ENCODE peak calls at places on chromosomes 6 and 20, in five cellular contexts. One of them, this sample, is unnamed.
A peak's percentile ranks its signal among the peaks of the same experiment; 100 is the strongest.

GRCh38 chr20:14441201-14441600 is 103.8 kb upstream of the FLRT3 start:
- DNase-seq in central memory CD4-positive, alpha-beta T cell: no peak
- DNase-seq in amniotic stem cell: no peak
- DNase-seq in NCI-H345: no peak
- DNase-seq in stimulated activated CD4-positive, alpha-beta T cell treated with anti-CD3 and anti-CD28 coated beads, Interleukin-4, amount 100 ng/mL, for 24 hours: no peak
- DNase-seq in this sample: no peak

GRCh38 chr6:134041093-134041492 is 11.3 kb downstream of the SLC2A12 start:
- DNase-seq in central memory CD4-positive, alpha-beta T cell: no peak
- DNase-seq in amniotic stem cell: peak; percentile 49
- DNase-seq in NCI-H345: peak; percentile 70
- DNase-seq in stimulated activated CD4-positive, alpha-beta T cell treated with anti-CD3 and anti-CD28 coated beads, Interleukin-4, amount 100 ng/mL, for 24 hours: no peak
- DNase-seq in this sample: no peak

GRCh38 chr6:44594471-44594870 is 207.0 kb downstream of the CDC5L start:
- DNase-seq in central memory CD4-positive, alpha-beta T cell: no peak
- DNase-seq in amniotic stem cell: no peak
- DNase-seq in NCI-H345: no peak
- DNase-seq in stimulated activated CD4-positive, alpha-beta T cell treated with anti-CD3 and anti-CD28 coated beads, Interleukin-4, amount 100 ng/mL, for 24 hours: no peak
- DNase-seq in this sample: no peak

GRCh38 chr6:134398453-134398852 is 80.5 kb upstream of the SGK1 start:
- DNase-seq in central memory CD4-positive, alpha-beta T cell: no peak
- DNase-seq in amniotic stem cell: no peak
- DNase-seq in NCI-H345: no peak
- DNase-seq in stimulated activated CD4-positive, alpha-beta T cell treated with anti-CD3 and anti-CD28 coated beads, Interleukin-4, amount 100 ng/mL, for 24 hours: peak; percentile 7
- DNase-seq in this sample: no peak

GRCh38 chr6:144008501-144009245 is 614 bp upstream of the PLAGL1 start:
- DNase-seq in central memory CD4-positive, alpha-beta T cell: no peak
- DNase-seq in amniotic stem cell: no peak
- DNase-seq in NCI-H345: peak; percentile 54
- DNase-seq in stimulated activated CD4-positive, alpha-beta T cell treated with anti-CD3 and anti-CD28 coated beads, Interleukin-4, amount 100 ng/mL, for 24 hours: no peak
- DNase-seq in this sample: no peak

GRCh38 chr6:89859744-89860143 is 30.1 kb downstream of the CASP8AP2 start:
- DNase-seq in central memory CD4-positive, alpha-beta T cell: no peak
- DNase-seq in amniotic stem cell: no peak
- DNase-seq in NCI-H345: no peak
- DNase-seq in stimulated activated CD4-positive, alpha-beta T cell treated with anti-CD3 and anti-CD28 coated beads, Interleukin-4, amount 100 ng/mL, for 24 hours: no peak
- DNase-seq in this sample: no peak

GRCh38 chr6:138520463-138520862 is 21.2 kb upstream of the NHSL1 start:
- DNase-seq in central memory CD4-positive, alpha-beta T cell: no peak
- DNase-seq in amniotic stem cell: no peak
- DNase-seq in NCI-H345: no peak
- DNase-seq in stimulated activated CD4-positive, alpha-beta T cell treated with anti-CD3 and anti-CD28 coated beads, Interleukin-4, amount 100 ng/mL, for 24 hours: no peak
- DNase-seq in this sample: peak; percentile 14

GRCh38 chr20:2734899-2735298 is 42.3 kb downstream of the EBF4 start:
- DNase-seq in central memory CD4-positive, alpha-beta T cell: no peak
- DNase-seq in amniotic stem cell: no peak
- DNase-seq in NCI-H345: no peak
- DNase-seq in stimulated activated CD4-positive, alpha-beta T cell treated with anti-CD3 and anti-CD28 coated beads, Interleukin-4, amount 100 ng/mL, for 24 hours: no peak
- DNase-seq in this sample: no peak

GRCh38 chr6:106547053-106547414 is 82.3 kb downstream of the RTN4IP1 start:
- DNase-seq in central memory CD4-positive, alpha-beta T cell: no peak
- DNase-seq in amniotic stem cell: no peak
- DNase-seq in NCI-H345: no peak
- DNase-seq in stimulated activated CD4-positive, alpha-beta T cell treated with anti-CD3 and anti-CD28 coated beads, Interleukin-4, amount 100 ng/mL, for 24 hours: no peak
- DNase-seq in this sample: no peak